ENCODE peak calls at places on chromosomes 16 and 17, in five cellular contexts. D, Y, I, L and A are unnamed samples.

GRCh38 chr16:89712476-89712805 is 8.3 kb downstream of the VPS9D1 start:
- DNase-seq in D (peak), I (no peak), Y (no peak), L (no peak), A (no peak)

GRCh38 chr17:18250259-18250658 is 8.3 kb downstream of the FLII start:
- DNase-seq in I (no peak), Y (peak), L (no peak), D (no peak), A (no peak)

GRCh38 chr17:44216173-44216572 is 3.3 kb downstream of the UBTF start:
- DNase-seq in I (no peak), D (no peak), L (no peak), Y (no peak), A (peak)

GRCh38 chr17:60510031-60510430 is 16.0 kb downstream of the APPBP2 start:
- DNase-seq in I (no peak), Y (no peak), D (no peak), L (no peak), A (no peak)

GRCh38 chr16:2082171-2082982 is 34.6 kb downstream of the TSC2 start:
- DNase-seq in D (no peak), I (no peak), Y (peak), L (no peak), A (no peak)

GRCh38 chr17:40707720-40708119 is 4.2 kb upstream of the KRT24 start:
- DNase-seq in D (no peak), I (no peak), L (no peak), Y (no peak), A (no peak)

GRCh38 chr16:80323187-80323807 is 217.5 kb upstream of the DYNLRB2 start:
- DNase-seq in I (no peak), Y (no peak), D (no peak), L (no peak), A (no peak)

GRCh38 chr17:69450857-69451410 is 36.4 kb downstream of the MAP2K6 start:
- DNase-seq in Y (no peak), L (no peak), I (no peak), D (no peak), A (no peak)

GRCh38 chr17:16997514-16998429 is 25.9 kb upstream of the TNFRSF13B start:
- DNase-seq in Y (no peak), D (peak), I (no peak), L (no peak), A (no peak)

GRCh38 chr16:9797306-9797705 is 384.9 kb downstream of the GRIN2A start:
- DNase-seq in I (no peak), Y (no peak), D (no peak), L (peak), A (no peak)

GRCh38 chr16:67198238-67198734 is 645 bp upstream of the ELMO3 start:
- DNase-seq in L (no peak), D (peak), Y (peak), I (no peak), A (peak)

GRCh38 chr17:37752482-37752881 is 7.6 kb upstream of the HNF1B start:
- DNase-seq in D (no peak), I (no peak), Y (peak), L (no peak), A (no peak)

GRCh38 chr17:5813357-5813756 is 229.0 kb upstream of the NLRP1 start:
- DNase-seq in D (no peak), Y (no peak), L (no peak), I (no peak), A (no peak)

GRCh38 chr17:19290047-19290705 is 53.0 kb downstream of the EPN2 start:
- DNase-seq in Y (no peak), L (no peak), D (peak), I (no peak), A (no peak)

GRCh38 chr16:71311553-71312158 is 22.5 kb upstream of the CMTR2 start:
- DNase-seq in I (no peak), L (no peak), Y (peak), D (peak), A (peak)

GRCh38 chr16:9016824-9017223 is 53.1 kb upstream of the USP7 start:
- DNase-seq in Y (no peak), D (no peak), L (no peak), I (no peak), A (no peak)

GRCh38 chr16:50360779-50361178 is 8.0 kb downstream of the BRD7 start:
- DNase-seq in L (no peak), D (no peak), I (no peak), Y (no peak), A (no peak)

GRCh38 chr17:2335726-2336214 is 487 bp downstream of the TSR1 start:
- DNase-seq in Y (peak), D (peak), I (no peak), L (no peak), A (no peak)

GRCh38 chr17:1071103-1071825 is 74.3 kb downstream of the TIMM22 start:
- DNase-seq in D (peak), Y (no peak), L (no peak), I (no peak), A (no peak)

GRCh38 chr17:63483038-63483437 is 6.2 kb downstream of the ACE start:
- DNase-seq in I (no peak), Y (no peak), L (no peak), D (peak), A (no peak)

GRCh38 chr16:88383401-88384221 is 852 bp downstream of the ZNF469 start:
- DNase-seq in I (no peak), Y (no peak), D (peak), L (no peak), A (peak)

GRCh38 chr16:86292171-86292775 is 218.1 kb upstream of the FOXF1 start:
- DNase-seq in D (no peak), I (no peak), Y (no peak), L (no peak), A (no peak)

GRCh38 chr17:1786708-1787107 is 24.8 kb downstream of the SERPINF1 start:
- DNase-seq in L (no peak), Y (no peak), I (no peak), D (no peak), A (no peak)

GRCh38 chr16:29148867-29149272 is 164.0 kb downstream of the LAT start:
- DNase-seq in D (no peak), I (no peak), Y (no peak), L (no peak), A (no peak)

GRCh38 chr16:12531937-12532336 is 271.8 kb downstream of the CPPED1 start:
- DNase-seq in I (no peak), D (no peak), L (no peak), Y (no peak), A (no peak)

GRCh38 chr17:4497101-4497824 is 1.4 kb upstream of the SPNS2 start:
- DNase-seq in I (no peak), L (peak), D (no peak), Y (peak), A (peak)

GRCh38 chr17:752620-753219 is 656 bp upstream of the GEMIN4 start:
- DNase-seq in I (peak), L (peak), Y (no peak), D (peak), A (no peak)

GRCh38 chr17:62126292-62126691 is 61.2 kb upstream of the MED13 start:
- DNase-seq in D (no peak), L (no peak), Y (no peak), I (no peak), A (no peak)

GRCh38 chr17:38851434-38851833 is 2.1 kb downstream of the RPL23 start:
- DNase-seq in I (no peak), L (no peak), D (no peak), Y (no peak), A (no peak)

GRCh38 chr16:20624882-20625807 is 49.0 kb upstream of the ACSM2B start:
- DNase-seq in L (no peak), Y (no peak), D (no peak), I (no peak), A (no peak)

GRCh38 chr16:82876951-82877350 is 250.2 kb downstream of the CDH13 start:
- DNase-seq in D (no peak), L (no peak), Y (no peak), I (no peak), A (no peak)

GRCh38 chr17:79305831-79306687 is 231.4 kb downstream of the ENGASE start:
- DNase-seq in I (no peak), Y (no peak), D (peak), L (peak), A (no peak)

GRCh38 chr16:52463904-52464303 is 83.0 kb downstream of the TOX3 start:
- DNase-seq in Y (no peak), I (no peak), D (no peak), L (no peak), A (no peak)

GRCh38 chr17:11880714-11881113 is 116.6 kb downstream of the ZNF18 start:
- DNase-seq in I (no peak), L (no peak), D (peak), Y (peak), A (no peak)

GRCh38 chr16:55944377-55944802 is 69.2 kb upstream of the CES5A start:
- DNase-seq in I (peak), D (peak), Y (peak), L (peak), A (peak)

GRCh38 chr17:27985306-27985705 is 57.2 kb upstream of the NLK start:
- DNase-seq in I (no peak), D (no peak), L (no peak), Y (no peak), A (peak)

GRCh38 chr16:57146735-57147134 is 39.1 kb downstream of the PSME3IP1 start:
- DNase-seq in L (no peak), D (peak), I (no peak), Y (peak), A (no peak)

GRCh38 chr17:10352866-10353265 is 19.9 kb downstream of the MYH13 start:
- DNase-seq in L (no peak), D (no peak), Y (no peak), I (no peak), A (no peak)

GRCh38 chr17:10349403-10349802 is 23.4 kb downstream of the MYH13 start:
- DNase-seq in I (no peak), Y (no peak), D (peak), L (no peak), A (peak)
- TF ChIP-seq CTCF in I (no peak), Y (no peak), D (peak), L (no peak), A (no peak)

GRCh38 chr16:15676506-15676905 is 26.5 kb downstream of the NDE1 start:
- DNase-seq in Y (no peak), I (no peak), L (no peak), D (no peak), A (no peak)

GRCh38 chr16:15677447-15677846 is 27.4 kb downstream of the NDE1 start:
- DNase-seq in L (no peak), D (no peak), Y (no peak), I (no peak), A (no peak)

GRCh38 chr16:15686287-15686686 is 36.2 kb downstream of the NDE1 start:
- DNase-seq in I (no peak), L (no peak), D (no peak), Y (no peak), A (no peak)

GRCh38 chr16:15682105-15682570 is 32.1 kb downstream of the NDE1 start:
- DNase-seq in Y (peak), D (no peak), L (no peak), I (peak), A (no peak)
- TF ChIP-seq CTCF in Y (no peak), D (peak), L (peak), I (peak), A (peak)

GRCh38 chr17:71383111-71383510 is 737.7 kb upstream of the SOX9 start:
- DNase-seq in Y (no peak), I (no peak), L (no peak), D (no peak), A (no peak)
- TF ChIP-seq CTCF in Y (no peak), I (no peak), L (no peak), D (no peak), A (no peak)

GRCh38 chr16:11429823-11430222 is 84.6 kb downstream of the RMI2 start:
- DNase-seq in Y (no peak), D (no peak), L (no peak), I (no peak), A (no peak)

GRCh38 chr16:11432856-11433395 is 87.7 kb downstream of the RMI2 start:
- DNase-seq in D (no peak), L (no peak), I (no peak), Y (no peak), A (no peak)

GRCh38 chr16:11430601-11431317 is 85.5 kb downstream of the RMI2 start:
- DNase-seq in I (no peak), D (peak), Y (no peak), L (no peak), A (no peak)

GRCh38 chr16:11429113-11429512 is 83.9 kb downstream of the RMI2 start:
- DNase-seq in L (no peak), I (no peak), Y (no peak), D (no peak), A (no peak)

DNA sequence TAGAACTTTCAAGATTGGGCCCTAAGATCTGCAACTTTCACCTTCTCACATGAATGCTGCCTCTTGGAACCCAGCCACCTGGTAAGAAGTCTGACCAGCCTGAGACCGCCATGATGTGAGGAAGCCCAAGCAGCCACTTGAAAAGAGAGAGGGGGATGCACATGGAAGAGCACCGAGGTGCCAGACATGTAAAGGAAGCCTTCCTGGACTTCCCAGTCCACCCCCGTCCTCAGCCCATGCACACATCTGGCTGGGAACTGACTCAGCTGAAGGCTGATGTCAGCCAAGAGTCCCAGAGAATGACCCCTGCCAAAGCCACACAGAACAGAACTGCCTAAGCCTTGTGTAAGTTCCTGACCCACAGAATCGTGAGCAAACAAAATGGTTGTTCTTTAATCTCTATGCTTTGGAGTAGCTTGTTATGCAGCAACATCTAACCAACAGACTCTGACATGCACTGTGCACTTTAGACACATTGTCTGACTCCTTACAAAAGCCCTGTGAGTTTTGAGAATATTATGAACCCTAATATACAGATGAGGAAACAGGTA is 86.7 kb downstream of the RMI2 start:
- DNase-seq in L (no peak), I (no peak), Y (no peak), D (peak), A (no peak)
- TF ChIP-seq CTCF in L (no peak), I (no peak), Y (no peak), D (no peak), A (no peak)

GRCh38 chr17:35433075-35433894 is 985 bp upstream of the SLFN12 start:
- DNase-seq in Y (peak), D (no peak), L (peak), I (peak), A (peak)
- TF ChIP-seq CTCF in Y (no peak), D (peak), L (no peak), I (peak), A (no peak)